ENCODE peak calls at places on chromosomes 1 and 21, in four cellular contexts. Q, X, T and P are unnamed samples.

GRCh38 chr1:29210278-29211085 is 20.3 kb downstream of the MECR start:
- DNase-seq in Q (no peak), X (no peak), T (no peak), P (peak)

GRCh38 chr1:110019790-110020189 is 14.6 kb upstream of the STRIP1 start:
- DNase-seq in Q (no peak), X (no peak), T (no peak), P (no peak)

GRCh38 chr1:1069061-1069710 is 4.9 kb downstream of the RNF223 start:
- DNase-seq in Q (no peak), X (no peak), T (peak), P (peak)

GRCh38 chr1:25792115-25792514 is 7.9 kb upstream of the SELENON start:
- DNase-seq in Q (no peak), X (no peak), T (no peak), P (no peak)

GRCh38 chr1:19273106-19273843 is 15.3 kb downstream of the AKR7A3 start:
- DNase-seq in Q (no peak), X (no peak), T (no peak), P (no peak)

GRCh38 chr1:224744521-224744920 is 128.4 kb downstream of the CNIH3 start:
- DNase-seq in Q (no peak), X (no peak), T (no peak), P (no peak)

GRCh38 chr1:44777969-44778635 is 2.8 kb downstream of the RPS8 start:
- DNase-seq in Q (no peak), X (no peak), T (no peak), P (no peak)

GRCh38 chr21:44578371-44579055 is 1.9 kb downstream of the KRTAP10-5 start:
- DNase-seq in Q (no peak), X (no peak), T (no peak), P (no peak)

GRCh38 chr1:74586253-74586897 is 74.0 kb upstream of the LRRC53 start:
- DNase-seq in Q (no peak), X (no peak), T (no peak), P (no peak)

GRCh38 chr1:23576338-23577055 is 17.2 kb upstream of the ID3 start:
- DNase-seq in Q (no peak), X (no peak), T (no peak), P (peak)

GRCh38 chr1:3543076-3544049 is 67.9 kb downstream of the MEGF6 start:
- DNase-seq in Q (peak), X (peak), T (peak), P (peak)